ENCODE peak calls at places on chromosomes 12 and 14, in four cellular contexts. I, V, Z and H are unnamed samples.

GRCh38 chr14:72924332-72924731 is 1.9 kb upstream of the DCAF4 start:
- DNase-seq in I (no peak), V (no peak), Z (no peak), H (peak)

GRCh38 chr14:90467501-90467900 is 70.7 kb downstream of the CALM1 start:
- DNase-seq in I (no peak), V (no peak), Z (no peak), H (no peak)

GRCh38 chr12:71639341-71639760 is 24.3 kb downstream of the ZFC3H1 start:
- DNase-seq in I (no peak), V (no peak), Z (no peak), H (peak)

GRCh38 chr12:32146074-32146873 is 39.6 kb downstream of the BICD1 start:
- DNase-seq in I (no peak), V (peak), Z (no peak), H (no peak)

GRCh38 chr12:67795235-67795634 is 146.7 kb downstream of the DYRK2 start:
- DNase-seq in I (peak), V (no peak), Z (no peak), H (no peak)

GRCh38 chr14:67268456-67269115 is 27.4 kb downstream of the PALS1 start:
- DNase-seq in I (peak), V (no peak), Z (peak), H (no peak)

GRCh38 chr12:28114488-28114887 is 75.8 kb upstream of the CCDC91 start:
- DNase-seq in I (peak), V (no peak), Z (no peak), H (no peak)

GRCh38 chr12:111435661-111436201 is 30.0 kb downstream of the SH2B3 start:
- DNase-seq in I (no peak), V (no peak), Z (no peak), H (no peak)

GRCh38 chr14:38211258-38211735 is 3.6 kb downstream of the SSTR1 start:
- DNase-seq in I (no peak), V (no peak), Z (no peak), H (no peak)

GRCh38 chr14:88323520-88324199 is 591 bp upstream of the KCNK10 start:
- DNase-seq in I (peak), V (no peak), Z (no peak), H (no peak)

GRCh38 chr12:11765421-11765816 is 115.9 kb downstream of the ETV6 start:
- DNase-seq in I (peak), V (no peak), Z (no peak), H (no peak)

GRCh38 chr12:3925621-3926020 is 52.4 kb upstream of the PARP11 start:
- DNase-seq in I (no peak), V (no peak), Z (no peak), H (no peak)

GRCh38 chr12:89783321-89784060 is 74.9 kb upstream of the ATP2B1 start:
- DNase-seq in I (peak), V (no peak), Z (no peak), H (no peak)

GRCh38 chr12:52274521-52274920 is at the start of gene KRT86:
- DNase-seq in I (no peak), V (no peak), Z (no peak), H (no peak)

GRCh38 chr14:105005929-105006830 is 14.7 kb downstream of the CDCA4 start:
- DNase-seq in I (no peak), V (no peak), Z (no peak), H (no peak)

GRCh38 chr14:83172363-83172762 is 1638.7 kb upstream of the SEL1L start:
- DNase-seq in I (peak), V (no peak), Z (no peak), H (no peak)

GRCh38 chr12:59250766-59251165 is 330.5 kb upstream of the LRIG3 start:
- DNase-seq in I (no peak), V (no peak), Z (no peak), H (no peak)

GRCh38 chr12:42568952-42569916 is 20.3 kb downstream of the PRICKLE1 start:
- DNase-seq in I (peak), V (peak), Z (no peak), H (no peak)

GRCh38 chr14:59159169-59159568 is 29.3 kb upstream of the DAAM1 start:
- DNase-seq in I (peak), V (no peak), Z (no peak), H (no peak)

GRCh38 chr12:96587691-96588090 is 98.3 kb downstream of the CFAP54 start:
- DNase-seq in I (peak), V (no peak), Z (no peak), H (no peak)

GRCh38 chr12:32379213-32379612 is 20.1 kb upstream of the FGD4 start:
- DNase-seq in I (no peak), V (no peak), Z (no peak), H (no peak)

GRCh38 chr14:61671086-61671485 is 24.2 kb upstream of the HIF1A start:
- DNase-seq in I (no peak), V (no peak), Z (no peak), H (no peak)

GRCh38 chr14:35867280-35867629 is 41.1 kb downstream of the BRMS1L start:
- DNase-seq in I (peak), V (no peak), Z (no peak), H (no peak)

GRCh38 chr14:51652168-51653095 is 722 bp downstream of the FRMD6 start:
- DNase-seq in I (no peak), V (no peak), Z (no peak), H (no peak)

GRCh38 chr12:86613306-86613705 is 357.1 kb upstream of the MGAT4C start:
- DNase-seq in I (no peak), V (no peak), Z (no peak), H (no peak)

GRCh38 chr12:92445253-92446081 is 257.3 kb upstream of the PLEKHG7 start:
- DNase-seq in I (no peak), V (peak), Z (no peak), H (no peak)

GRCh38 chr14:95408731-95409471 is 89.2 kb upstream of the CLMN start:
- DNase-seq in I (no peak), V (no peak), Z (no peak), H (no peak)

GRCh38 chr14:104820669-104821228 is 19.8 kb downstream of the ZBTB42 start:
- DNase-seq in I (peak), V (no peak), Z (peak), H (no peak)

GRCh38 chr14:99754141-99755067 is 38.8 kb upstream of the EML1 start:
- DNase-seq in I (no peak), V (no peak), Z (no peak), H (no peak)

GRCh38 chr12:116880213-116880816 is 926 bp downstream of the HRK start:
- DNase-seq in I (no peak), V (no peak), Z (no peak), H (no peak)

GRCh38 chr12:116879509-116880212 is 1.6 kb downstream of the HRK start:
- DNase-seq in I (no peak), V (no peak), Z (no peak), H (no peak)

GRCh38 chr12:116881325-116881866 is at the start of gene HRK:
- DNase-seq in I (no peak), V (no peak), Z (no peak), H (no peak)

GRCh38 chr12:116881867-116882507 is 746 bp upstream of the HRK start:
- DNase-seq in I (no peak), V (no peak), Z (no peak), H (no peak)

DNA sequence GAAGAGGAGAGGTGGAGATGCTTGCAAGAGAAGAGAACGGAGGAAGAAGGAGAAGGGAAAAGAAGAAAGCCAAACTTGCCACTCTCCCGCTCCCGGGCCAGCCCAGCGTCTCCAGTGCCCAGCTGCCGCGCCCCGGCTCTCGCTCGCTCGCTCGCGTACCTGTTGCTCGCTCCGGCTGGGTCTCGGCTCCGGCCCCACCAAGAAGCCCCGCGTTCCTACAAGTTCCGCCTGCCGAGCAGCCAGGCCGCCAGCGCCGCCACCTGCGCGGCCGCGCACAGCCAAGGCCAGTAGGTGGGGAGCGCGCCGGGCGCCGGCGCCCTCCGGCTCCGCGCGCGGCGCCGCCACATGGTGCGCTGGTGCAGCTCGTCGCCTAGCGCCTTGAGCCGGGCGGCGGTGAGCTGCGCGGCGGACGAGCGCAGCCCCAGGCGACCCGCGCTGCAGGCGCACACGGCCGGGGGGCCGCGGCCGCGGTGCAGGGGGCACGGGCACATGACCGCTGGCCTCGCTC is 370 bp downstream of the HRK start:
- DNase-seq in I (peak), V (no peak), Z (peak), H (peak)
- TF ChIP-seq CHD1 in I (no peak), V (no peak), Z (no peak), H (no peak)

GRCh38 chr14:44154446-44154845 is 352.6 kb downstream of the FSCB start:
- DNase-seq in I (no peak), V (no peak), Z (no peak), H (no peak)

GRCh38 chr14:44154889-44155288 is 352.2 kb downstream of the FSCB start:
- DNase-seq in I (no peak), V (no peak), Z (no peak), H (no peak)

GRCh38 chr14:44151120-44151519 is 356.0 kb downstream of the FSCB start:
- DNase-seq in I (no peak), V (no peak), Z (no peak), H (no peak)

DNA sequence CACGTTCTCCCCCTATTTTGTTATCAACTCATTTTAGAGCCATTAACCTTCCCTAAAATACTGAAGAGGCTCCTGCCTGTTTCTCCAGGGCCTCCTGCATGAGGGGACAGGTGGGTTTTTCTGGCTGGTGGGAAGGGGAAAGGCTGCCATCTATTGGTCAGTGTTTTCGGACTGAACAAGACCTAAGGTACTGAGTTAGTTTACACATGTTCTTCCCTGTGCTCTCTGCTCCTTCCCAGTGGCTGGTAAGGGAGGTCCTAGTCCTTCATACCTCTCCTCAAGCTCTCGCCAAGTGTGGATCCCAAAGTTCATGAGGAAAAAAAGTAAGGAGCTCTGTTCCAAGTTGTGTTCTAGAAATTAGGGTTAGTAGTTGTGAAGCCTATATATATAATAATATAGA is 357.5 kb downstream of the FSCB start:
- DNase-seq in I (no peak), V (no peak), Z (peak), H (no peak)
- TF ChIP-seq RAD21 in I (no peak), V (peak), Z (peak), H (peak)

DNA sequence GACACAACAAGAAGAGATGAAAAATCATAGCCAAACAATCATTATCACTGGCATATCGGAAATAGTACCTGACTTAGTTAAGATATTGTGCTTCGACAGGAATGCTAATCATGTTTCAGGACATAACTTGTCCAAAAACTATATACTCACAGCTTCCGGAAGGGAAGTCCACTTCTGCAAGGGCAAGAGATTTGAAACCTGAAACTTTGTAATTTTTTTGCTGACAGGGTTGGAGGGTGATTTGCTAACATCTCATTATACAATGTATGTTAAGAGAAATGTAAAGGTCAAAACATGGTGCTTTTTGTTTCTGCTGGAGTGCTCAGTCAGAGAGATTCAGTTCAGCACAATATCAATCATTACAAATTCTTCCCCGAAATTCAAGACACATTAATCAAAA is 200.3 kb downstream of the CNTN1 start:
- DNase-seq in I (no peak), V (no peak), Z (no peak), H (no peak)
- TF ChIP-seq CHD1 in I (no peak), V (no peak), Z (no peak), H (no peak)

GRCh38 chr14:32473476-32473875 is 144.4 kb downstream of the AKAP6 start:
- DNase-seq in I (no peak), V (no peak), Z (no peak), H (no peak)

GRCh38 chr14:32472081-32472480 is 143.0 kb downstream of the AKAP6 start:
- DNase-seq in I (no peak), V (no peak), Z (no peak), H (no peak)

GRCh38 chr14:32471183-32471582 is 142.1 kb downstream of the AKAP6 start:
- DNase-seq in I (no peak), V (no peak), Z (no peak), H (no peak)

GRCh38 chr14:32470161-32470705 is 141.1 kb downstream of the AKAP6 start:
- DNase-seq in I (peak), V (no peak), Z (no peak), H (no peak)

DNA sequence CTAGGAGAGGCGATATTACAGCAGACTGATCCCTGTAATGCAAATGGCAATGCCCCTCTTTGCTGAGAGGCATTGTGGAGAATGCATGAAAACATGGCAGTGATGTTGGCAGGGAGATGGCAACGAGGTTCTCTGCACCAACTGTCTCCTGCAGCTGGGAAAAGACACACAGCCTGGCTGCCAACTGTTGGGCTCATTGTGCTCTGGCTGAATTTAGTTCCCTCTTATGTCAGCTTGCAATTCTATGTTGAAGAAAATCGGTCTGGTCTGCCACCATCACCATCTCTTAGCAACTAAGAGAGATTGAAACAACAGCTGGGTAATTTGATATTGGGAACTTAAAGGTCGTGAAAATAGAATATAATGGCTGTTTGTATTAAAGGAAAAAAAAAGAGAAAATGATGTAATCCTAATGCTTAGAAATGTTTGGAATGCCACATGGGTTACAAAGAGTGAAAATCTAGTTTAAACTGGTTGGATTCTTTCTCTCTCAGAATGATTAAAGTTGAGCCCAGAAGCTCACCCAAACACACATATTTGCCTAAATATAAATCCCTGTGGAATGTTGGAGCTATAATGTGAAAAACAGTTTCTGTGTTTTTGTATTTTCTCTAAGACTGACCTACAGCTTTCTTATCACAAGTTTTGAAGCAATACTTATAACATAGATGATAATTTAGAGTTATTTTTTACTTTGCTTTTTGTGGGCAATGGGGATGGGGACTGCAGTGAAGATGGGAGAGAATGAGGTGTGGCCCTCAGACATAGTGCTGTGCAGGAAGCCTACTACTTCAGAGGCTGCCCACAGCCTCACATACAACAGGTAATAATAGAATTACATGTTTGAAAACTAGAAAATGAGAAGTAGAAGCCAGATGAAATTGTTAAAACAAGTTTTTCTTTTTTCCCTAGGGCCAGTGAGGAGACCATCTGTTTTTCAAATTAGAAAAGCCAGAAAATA is 143.7 kb downstream of the AKAP6 start:
- DNase-seq in I (peak), V (no peak), Z (no peak), H (no peak)
- TF ChIP-seq RAD21 in I (no peak), V (no peak), Z (no peak), H (no peak)

GRCh38 chr14:23182372-23183014 is 967 bp downstream of the SLC7A8 start:
- DNase-seq in I (no peak), V (no peak), Z (peak), H (no peak)

GRCh38 chr14:23186913-23187654 is 3.6 kb upstream of the SLC7A8 start:
- DNase-seq in I (peak), V (peak), Z (no peak), H (peak)

GRCh38 chr14:23183479-23183878 is at the start of gene SLC7A8:
- DNase-seq in I (no peak), V (no peak), Z (no peak), H (no peak)

GRCh38 chr14:23183076-23183475 is 384 bp downstream of the SLC7A8 start:
- DNase-seq in I (no peak), V (no peak), Z (no peak), H (no peak)

GRCh38 chr14:23185046-23185445 is 1.6 kb upstream of the SLC7A8 start:
- DNase-seq in I (peak), V (no peak), Z (no peak), H (no peak)
- TF ChIP-seq CHD1 in I (no peak), V (no peak), Z (no peak), H (no peak)

GRCh38 chr14:84421611-84422010 is 1108.3 kb upstream of the FLRT2 start:
- DNase-seq in I (no peak), V (no peak), Z (no peak), H (no peak)

GRCh38 chr14:84425968-84426367 is 1104.0 kb upstream of the FLRT2 start:
- DNase-seq in I (no peak), V (no peak), Z (no peak), H (no peak)

DNA sequence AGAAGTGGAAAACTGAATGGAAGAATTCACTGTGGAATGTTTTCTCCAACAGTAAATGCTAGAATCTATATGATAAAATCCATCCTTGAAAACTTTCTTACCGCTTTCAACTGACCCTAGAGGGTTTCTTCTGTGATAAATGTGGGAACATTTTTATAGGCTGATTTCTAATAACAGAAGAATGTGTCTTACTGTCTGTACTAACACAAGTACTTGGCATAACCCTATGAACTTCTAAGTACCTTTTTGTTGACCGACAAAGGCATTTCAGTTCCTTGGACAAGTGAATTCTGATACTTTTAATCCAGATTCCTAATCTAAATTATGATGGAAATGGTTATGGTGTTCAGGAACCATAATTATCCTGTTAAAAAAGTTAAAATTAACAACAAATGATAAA is 1109.7 kb upstream of the FLRT2 start:
- DNase-seq in I (no peak), V (no peak), Z (no peak), H (no peak)
- TF ChIP-seq RAD21 in I (no peak), V (no peak), Z (no peak), H (no peak)

DNA sequence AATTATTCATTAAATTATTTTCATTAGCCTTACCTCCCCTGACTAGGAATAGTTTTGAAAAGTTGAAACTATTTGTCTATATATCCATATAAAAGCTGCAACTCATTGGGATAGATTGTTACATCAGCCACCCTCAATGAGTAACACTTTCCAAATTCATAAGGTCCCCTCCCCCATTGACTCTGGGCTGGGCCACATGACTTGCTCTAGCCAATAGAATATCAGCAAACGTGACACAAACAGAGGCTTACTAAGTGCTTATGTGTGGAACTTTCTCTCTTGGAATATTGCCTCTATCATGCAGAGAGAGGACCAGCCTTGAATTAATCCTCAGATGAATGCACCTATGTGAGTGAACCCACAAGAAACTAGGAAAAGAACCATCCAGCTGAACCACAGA is 213.7 kb downstream of the CCDC59 start:
- DNase-seq in I (no peak), V (no peak), Z (no peak), H (no peak)
- TF ChIP-seq CHD1 in I (no peak), V (no peak), Z (no peak), H (no peak)